ENCODE peak calls at places on chromosomes 1 and 21, in seven cellular contexts. One of them, this sample, is unnamed.

GRCh38 chr1:168243200-168243599 is 17.4 kb downstream of the SFT2D2 start:
- DNase-seq in neural progenitor cell: no peak
- DNase-seq in hepatocyte: no peak
- DNase-seq in HCT116: no peak
- DNase-seq in GM23338: no peak
- DNase-seq in OCI-LY7: no peak
- DNase-seq in GM23248: no peak
- DNase-seq in this sample: no peak

GRCh38 chr1:171420810-171421209 is 64.5 kb upstream of the PRRC2C start:
- DNase-seq in neural progenitor cell: no peak
- DNase-seq in hepatocyte: no peak
- DNase-seq in HCT116: no peak
- DNase-seq in GM23338: peak
- DNase-seq in OCI-LY7: no peak
- DNase-seq in GM23248: no peak
- DNase-seq in this sample: peak

GRCh38 chr1:9629445-9630201 is 21.9 kb upstream of the PIK3CD start:
- DNase-seq in neural progenitor cell: no peak
- DNase-seq in hepatocyte: no peak
- DNase-seq in HCT116: no peak
- DNase-seq in GM23338: no peak
- DNase-seq in OCI-LY7: peak
- DNase-seq in GM23248: no peak
- DNase-seq in this sample: no peak

GRCh38 chr1:107597290-107597689 is 367.7 kb downstream of the VAV3 start:
- DNase-seq in neural progenitor cell: no peak
- DNase-seq in hepatocyte: no peak
- DNase-seq in HCT116: no peak
- DNase-seq in GM23338: no peak
- DNase-seq in OCI-LY7: no peak
- DNase-seq in GM23248: no peak
- DNase-seq in this sample: no peak

GRCh38 chr1:78760858-78761257 is 111.2 kb downstream of the IFI44 start:
- DNase-seq in neural progenitor cell: no peak
- DNase-seq in hepatocyte: no peak
- DNase-seq in HCT116: no peak
- DNase-seq in GM23338: no peak
- DNase-seq in OCI-LY7: no peak
- DNase-seq in GM23248: peak
- DNase-seq in this sample: no peak

GRCh38 chr1:219928791-219929118 is 398 bp upstream of the SLC30A10 start:
- DNase-seq in neural progenitor cell: no peak
- DNase-seq in hepatocyte: no peak
- DNase-seq in HCT116: no peak
- DNase-seq in GM23338: no peak
- DNase-seq in OCI-LY7: no peak
- DNase-seq in GM23248: no peak
- DNase-seq in this sample: no peak

GRCh38 chr1:208686592-208686991 is 442.4 kb upstream of the PLXNA2 start:
- DNase-seq in neural progenitor cell: no peak
- DNase-seq in hepatocyte: no peak
- DNase-seq in HCT116: no peak
- DNase-seq in GM23338: no peak
- DNase-seq in OCI-LY7: no peak
- DNase-seq in GM23248: no peak
- DNase-seq in this sample: peak

GRCh38 chr1:15139654-15140350 is 13.7 kb upstream of the TMEM51 start:
- DNase-seq in neural progenitor cell: peak
- DNase-seq in hepatocyte: peak
- DNase-seq in HCT116: peak
- DNase-seq in GM23338: peak
- DNase-seq in OCI-LY7: no peak
- DNase-seq in GM23248: no peak
- DNase-seq in this sample: peak

GRCh38 chr1:172723251-172723650 is 64.3 kb downstream of the FASLG start:
- DNase-seq in neural progenitor cell: no peak
- DNase-seq in hepatocyte: no peak
- DNase-seq in HCT116: no peak
- DNase-seq in GM23338: no peak
- DNase-seq in OCI-LY7: no peak
- DNase-seq in GM23248: no peak
- DNase-seq in this sample: no peak

GRCh38 chr1:148010527-148010926 is 82.3 kb downstream of the GPR89B start:
- DNase-seq in neural progenitor cell: no peak
- DNase-seq in hepatocyte: no peak
- DNase-seq in HCT116: no peak
- DNase-seq in GM23338: no peak
- DNase-seq in OCI-LY7: no peak
- DNase-seq in GM23248: no peak
- DNase-seq in this sample: no peak

DNA sequence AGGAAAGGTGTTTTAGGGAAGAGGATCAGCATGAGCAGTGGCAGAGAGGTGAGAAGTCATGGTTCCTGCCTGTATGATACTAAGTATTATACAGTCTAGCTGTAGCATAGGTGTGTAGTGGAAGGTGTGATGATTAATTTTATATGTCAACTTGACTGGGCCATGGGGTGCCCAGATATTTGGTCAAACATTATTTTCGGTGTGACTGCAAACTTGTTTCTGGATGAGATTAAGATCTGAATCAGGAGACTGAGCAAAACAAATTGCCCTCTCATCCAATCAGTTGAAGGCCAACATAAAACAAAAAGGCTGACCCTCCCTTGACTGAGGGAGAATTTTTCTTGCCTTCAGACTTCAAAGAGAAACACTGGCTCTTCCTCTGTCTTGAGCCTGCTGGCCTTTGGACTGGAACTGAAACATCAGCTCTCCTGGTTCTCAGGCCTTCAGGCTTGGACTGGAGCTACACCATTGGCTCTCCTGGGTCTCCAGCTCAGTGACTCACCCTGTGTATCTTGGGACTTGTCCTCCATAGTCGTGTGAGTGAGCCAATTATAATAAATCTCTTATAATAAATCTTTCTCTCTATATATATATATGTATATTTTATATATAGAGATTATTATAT is 6.8 kb upstream of the CDC42 start:
- DNase-seq in neural progenitor cell: no peak
- DNase-seq in hepatocyte: no peak
- DNase-seq in HCT116: no peak
- DNase-seq in GM23338: no peak
- DNase-seq in OCI-LY7: no peak
- DNase-seq in GM23248: peak
- DNase-seq in this sample: no peak
- TF ChIP-seq EZH2phosphoT487 in neural progenitor cell: no peak
- TF ChIP-seq EZH2phosphoT487 in hepatocyte: no peak
- TF ChIP-seq EZH2phosphoT487 in HCT116: no peak
- TF ChIP-seq EZH2phosphoT487 in GM23338: no peak
- TF ChIP-seq EZH2phosphoT487 in OCI-LY7: no peak
- TF ChIP-seq EZH2phosphoT487 in GM23248: no peak
- TF ChIP-seq EZH2phosphoT487 in this sample: no peak

DNA sequence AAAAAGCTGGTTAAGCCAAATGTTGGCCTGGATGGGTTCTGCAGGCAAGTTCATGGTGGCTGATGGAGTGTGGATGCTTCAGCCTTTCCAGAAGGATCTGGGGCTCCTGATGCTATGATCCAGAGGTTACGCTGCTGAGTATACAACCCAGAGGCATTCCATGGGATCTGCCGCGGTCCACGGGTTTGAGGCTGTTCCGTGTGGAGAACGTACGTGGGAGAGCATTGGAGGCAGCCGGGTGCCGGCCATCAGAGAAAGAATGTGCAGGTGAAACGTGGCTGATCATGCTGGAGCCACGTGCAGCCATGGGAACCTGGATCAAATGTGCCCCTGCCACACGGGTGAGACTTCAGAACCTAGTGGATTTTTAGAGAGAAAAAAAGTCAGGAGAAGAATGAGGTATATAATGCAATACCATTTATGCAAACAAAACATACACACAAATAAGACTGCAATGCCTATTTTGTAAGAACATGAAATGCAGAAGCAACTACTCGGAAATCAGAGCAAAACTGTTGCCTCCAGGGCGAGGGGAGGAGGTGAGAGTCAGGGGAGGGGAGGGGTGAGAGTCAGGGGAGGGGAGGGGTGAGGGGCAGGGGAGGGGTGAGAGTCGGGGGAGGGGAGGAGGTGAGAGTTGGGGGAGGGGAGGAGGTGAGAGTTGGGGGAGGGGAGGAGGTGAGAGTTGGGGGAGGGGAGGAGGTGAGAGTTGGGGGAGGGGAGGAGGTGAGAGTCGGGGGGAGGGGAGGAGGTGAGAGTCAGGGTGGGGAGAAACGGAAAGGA is 116.5 kb upstream of the C1orf174 start:
- DNase-seq in neural progenitor cell: no peak
- DNase-seq in hepatocyte: no peak
- DNase-seq in HCT116: no peak
- DNase-seq in GM23338: no peak
- DNase-seq in OCI-LY7: peak
- DNase-seq in GM23248: peak
- DNase-seq in this sample: no peak
- TF ChIP-seq EZH2phosphoT487 in neural progenitor cell: no peak
- TF ChIP-seq EZH2phosphoT487 in hepatocyte: no peak
- TF ChIP-seq EZH2phosphoT487 in HCT116: no peak
- TF ChIP-seq EZH2phosphoT487 in GM23338: no peak
- TF ChIP-seq EZH2phosphoT487 in OCI-LY7: no peak
- TF ChIP-seq EZH2phosphoT487 in GM23248: no peak
- TF ChIP-seq EZH2phosphoT487 in this sample: no peak

GRCh38 chr1:27668121-27668807 is 3.7 kb downstream of the IFI6 start:
- DNase-seq in neural progenitor cell: no peak
- DNase-seq in hepatocyte: no peak
- DNase-seq in HCT116: no peak
- DNase-seq in GM23338: no peak
- DNase-seq in OCI-LY7: no peak
- DNase-seq in GM23248: no peak
- DNase-seq in this sample: no peak
- TF ChIP-seq EZH2phosphoT487 in neural progenitor cell: no peak
- TF ChIP-seq EZH2phosphoT487 in hepatocyte: no peak
- TF ChIP-seq EZH2phosphoT487 in HCT116: no peak
- TF ChIP-seq EZH2phosphoT487 in GM23338: no peak
- TF ChIP-seq EZH2phosphoT487 in OCI-LY7: no peak
- TF ChIP-seq EZH2phosphoT487 in GM23248: no peak
- TF ChIP-seq EZH2phosphoT487 in this sample: no peak

DNA sequence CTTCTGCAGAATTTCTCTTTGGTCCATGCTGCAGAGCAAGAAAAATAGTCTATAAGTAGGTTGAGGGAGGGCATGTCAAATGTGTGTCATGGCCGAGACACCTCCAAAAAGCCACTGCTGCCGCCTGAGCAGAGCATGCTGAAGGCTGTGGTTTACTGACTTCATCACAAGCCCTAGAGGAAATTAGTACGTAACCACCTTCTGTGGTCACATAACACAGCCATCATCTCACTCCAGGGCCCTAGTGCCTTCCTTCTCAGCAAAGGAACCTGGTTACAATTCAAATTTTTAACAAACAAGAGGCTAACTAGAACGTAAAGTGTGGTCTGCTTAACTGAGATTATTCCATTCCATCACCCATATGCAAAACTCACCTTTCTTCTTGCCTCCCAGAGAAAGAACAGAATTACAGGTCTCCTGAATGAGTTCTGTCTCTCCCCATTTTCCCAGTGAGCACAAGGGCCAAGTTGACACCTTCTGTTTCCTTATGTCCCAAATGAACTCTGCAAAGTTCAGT is at the start of gene PTPN22:
- DNase-seq in neural progenitor cell: no peak
- DNase-seq in hepatocyte: no peak
- DNase-seq in HCT116: no peak
- DNase-seq in GM23338: no peak
- DNase-seq in OCI-LY7: peak
- DNase-seq in GM23248: peak
- DNase-seq in this sample: peak
- TF ChIP-seq EZH2phosphoT487 in neural progenitor cell: no peak
- TF ChIP-seq EZH2phosphoT487 in hepatocyte: no peak
- TF ChIP-seq EZH2phosphoT487 in HCT116: no peak
- TF ChIP-seq EZH2phosphoT487 in GM23338: no peak
- TF ChIP-seq EZH2phosphoT487 in OCI-LY7: no peak
- TF ChIP-seq EZH2phosphoT487 in GM23248: no peak
- TF ChIP-seq EZH2phosphoT487 in this sample: no peak

GRCh38 chr21:42580793-42581201 is 67.1 kb downstream of the SLC37A1 start:
- DNase-seq in neural progenitor cell: no peak
- DNase-seq in hepatocyte: no peak
- DNase-seq in HCT116: no peak
- DNase-seq in GM23338: no peak
- DNase-seq in OCI-LY7: no peak
- DNase-seq in GM23248: no peak
- DNase-seq in this sample: no peak
- TF ChIP-seq EZH2phosphoT487 in neural progenitor cell: no peak
- TF ChIP-seq EZH2phosphoT487 in hepatocyte: no peak
- TF ChIP-seq EZH2phosphoT487 in HCT116: no peak
- TF ChIP-seq EZH2phosphoT487 in GM23338: no peak
- TF ChIP-seq EZH2phosphoT487 in OCI-LY7: no peak
- TF ChIP-seq EZH2phosphoT487 in GM23248: no peak
- TF ChIP-seq EZH2phosphoT487 in this sample: no peak

GRCh38 chr1:23774174-23774880 is 3.9 kb upstream of the PITHD1 start:
- DNase-seq in neural progenitor cell: no peak
- DNase-seq in hepatocyte: no peak
- DNase-seq in HCT116: no peak
- DNase-seq in GM23338: no peak
- DNase-seq in OCI-LY7: no peak
- DNase-seq in GM23248: no peak
- DNase-seq in this sample: no peak
- TF ChIP-seq EZH2phosphoT487 in neural progenitor cell: no peak
- TF ChIP-seq EZH2phosphoT487 in hepatocyte: no peak
- TF ChIP-seq EZH2phosphoT487 in HCT116: no peak
- TF ChIP-seq EZH2phosphoT487 in GM23338: no peak
- TF ChIP-seq EZH2phosphoT487 in OCI-LY7: no peak
- TF ChIP-seq EZH2phosphoT487 in GM23248: no peak
- TF ChIP-seq EZH2phosphoT487 in this sample: no peak

GRCh38 chr1:13863701-13864100 is 163.7 kb downstream of the PRDM2 start:
- DNase-seq in neural progenitor cell: no peak
- DNase-seq in hepatocyte: no peak
- DNase-seq in HCT116: no peak
- DNase-seq in GM23338: no peak
- DNase-seq in OCI-LY7: no peak
- DNase-seq in GM23248: no peak
- DNase-seq in this sample: no peak
- TF ChIP-seq EZH2phosphoT487 in neural progenitor cell: no peak
- TF ChIP-seq EZH2phosphoT487 in hepatocyte: no peak
- TF ChIP-seq EZH2phosphoT487 in HCT116: no peak
- TF ChIP-seq EZH2phosphoT487 in GM23338: no peak
- TF ChIP-seq EZH2phosphoT487 in OCI-LY7: no peak
- TF ChIP-seq EZH2phosphoT487 in GM23248: no peak
- TF ChIP-seq EZH2phosphoT487 in this sample: no peak